ENCODE peak calls at places on chromosomes 11 and 22, in eight cellular contexts. R is RWPE1; S is lower lobe of right lung; P is IMR-90; B is tibial nerve; F is dorsolateral prefrontal cortex; Q is naive thymus-derived CD4-positive, alpha-beta T cell; A is MM.1S. Y is an unnamed sample.

GRCh38 chr11:78192911-78193341 is 4.2 kb downstream of the USP35 start:
- DNase-seq in A (no peak), Q (no peak), R (no peak), B (no peak), P (no peak), S (no peak), F (peak), Y (no peak)

GRCh38 chr11:41383768-41384167 is 75.7 kb downstream of the LRRC4C start:
- DNase-seq in B (no peak), R (no peak), F (no peak), P (no peak), S (no peak), Q (no peak), A (no peak), Y (no peak)

GRCh38 chr22:23370251-23370650 is 189.9 kb downstream of the BCR start:
- DNase-seq in A (no peak), F (no peak), S (no peak), Q (no peak), B (no peak), R (no peak), P (no peak), Y (no peak)

GRCh38 chr11:17719028-17719939 is at the start of gene MYOD1:
- DNase-seq in F (no peak), B (no peak), R (no peak), S (no peak), Q (no peak), P (no peak), A (no peak), Y (no peak)

GRCh38 chr11:26696330-26696729 is 25.5 kb downstream of the SLC5A12 start:
- DNase-seq in Q (no peak), S (no peak), R (no peak), B (no peak), A (no peak), P (no peak), F (no peak), Y (no peak)

GRCh38 chr11:83392556-83392955 is 106.4 kb upstream of the CCDC90B start:
- DNase-seq in B (no peak), Q (no peak), F (no peak), S (no peak), P (no peak), A (no peak), R (no peak), Y (no peak)

GRCh38 chr22:41799486-41800347 is 762 bp upstream of the CCDC134 start:
- DNase-seq in F (peak), B (peak), Q (no peak), S (peak), A (no peak), P (no peak), R (peak), Y (no peak)

GRCh38 chr11:68282141-68282860 is 10.5 kb upstream of the C11orf24 start:
- DNase-seq in A (peak), R (peak), F (no peak), S (peak), B (no peak), Q (peak), P (no peak), Y (no peak)

GRCh38 chr11:32473282-32473909 is 38.1 kb upstream of the WT1 start:
- DNase-seq in B (no peak), Q (no peak), R (no peak), S (no peak), A (no peak), F (no peak), P (no peak), Y (no peak)

GRCh38 chr22:17846326-17846992 is 72.2 kb upstream of the BID start:
- DNase-seq in Q (no peak), F (no peak), A (no peak), B (no peak), P (no peak), R (no peak), S (no peak), Y (no peak)

GRCh38 chr11:37849731-37850130 is 1251.7 kb upstream of the RAG2 start:
- DNase-seq in Q (no peak), S (no peak), B (no peak), R (no peak), A (no peak), P (no peak), F (no peak), Y (no peak)

GRCh38 chr11:65445101-65445603 is 22.6 kb downstream of the NEAT1 start:
- DNase-seq in P (peak), Q (no peak), A (no peak), B (no peak), R (no peak), F (no peak), S (no peak), Y (peak)

DNA sequence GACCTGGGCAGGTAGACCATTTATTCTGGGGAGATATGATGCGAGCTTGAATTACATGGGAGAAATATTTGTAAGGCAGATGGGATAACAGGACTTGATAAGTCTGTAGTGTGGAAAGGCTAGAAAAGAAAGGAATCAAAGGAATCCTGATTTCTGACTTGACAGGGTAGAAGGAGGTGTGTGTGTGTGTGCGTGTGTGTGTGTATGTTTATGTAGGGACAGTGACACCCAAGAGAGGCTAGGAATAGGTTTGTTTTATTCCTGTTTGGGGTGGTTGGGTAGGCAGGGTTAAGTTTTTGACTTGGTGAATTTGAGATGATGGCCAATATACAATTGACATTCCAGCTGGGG is 390 bp upstream of the HTATIP2 start:
- DNase-seq in B (no peak), S (no peak), F (no peak), R (no peak), P (no peak), Q (no peak), A (no peak), Y (no peak)
- H3K27ac ChIP-seq in B (peak), S (peak), F (peak), R (peak), P (no peak), Q (peak), A (no peak), Y (peak)

GRCh38 chr22:49950396-49950994 is 10.1 kb upstream of the PIM3 start:
- DNase-seq in S (peak), P (no peak), A (peak), F (no peak), B (no peak), Q (no peak), R (no peak), Y (no peak)

GRCh38 chr22:49951986-49952896 is 8.3 kb upstream of the PIM3 start:
- DNase-seq in S (no peak), A (no peak), P (peak), F (no peak), R (peak), Q (no peak), B (no peak), Y (peak)

GRCh38 chr22:49951001-49951677 is 9.4 kb upstream of the PIM3 start:
- DNase-seq in F (no peak), A (no peak), R (peak), S (peak), Q (no peak), P (peak), B (no peak), Y (no peak)

GRCh38 chr22:49953027-49953679 is 7.4 kb upstream of the PIM3 start:
- DNase-seq in R (no peak), F (no peak), A (no peak), P (no peak), Q (no peak), S (peak), B (no peak), Y (no peak)

GRCh38 chr22:49951678-49951985 is 8.9 kb upstream of the PIM3 start:
- DNase-seq in F (no peak), A (no peak), S (no peak), P (no peak), R (no peak), Q (no peak), B (no peak), Y (no peak)
- H3K27ac ChIP-seq in F (no peak), A (no peak), S (peak), P (peak), R (peak), Q (no peak), B (peak), Y (no peak)

DNA sequence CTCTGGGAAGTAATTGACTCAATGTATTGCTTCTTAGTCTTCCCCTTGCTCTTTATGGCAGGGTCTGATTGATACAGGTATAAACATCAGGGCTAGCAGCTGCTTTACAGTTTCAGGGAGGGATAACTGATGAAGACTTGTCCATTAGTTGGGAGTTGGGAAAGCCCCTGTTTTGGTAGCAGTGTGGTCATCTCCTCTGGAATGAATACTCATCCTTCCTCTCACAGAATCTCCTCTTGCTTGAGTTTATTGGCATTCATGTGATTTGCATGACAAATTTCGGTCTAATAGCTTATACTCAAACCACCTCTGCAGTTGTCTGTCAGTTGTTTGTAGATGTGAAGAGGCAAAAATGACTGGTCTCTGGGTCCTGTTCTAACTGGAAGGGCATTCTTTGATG is 79.7 kb downstream of the FAT3 start:
- DNase-seq in A (no peak), R (no peak), F (no peak), S (no peak), P (no peak), Q (no peak), B (no peak), Y (no peak)
- H3K27ac ChIP-seq in A (no peak), R (no peak), F (no peak), S (no peak), P (no peak), Q (no peak), B (no peak), Y (no peak)

GRCh38 chr11:113904379-113905101 is at the start of gene HTR3B:
- DNase-seq in S (no peak), Q (no peak), P (no peak), F (no peak), A (no peak), R (no peak), B (no peak), Y (no peak)
- H3K27ac ChIP-seq in S (no peak), Q (no peak), P (no peak), F (no peak), A (no peak), R (no peak), B (no peak), Y (no peak)

GRCh38 chr11:122343247-122343646 is 227.2 kb upstream of the BLID start:
- DNase-seq in A (no peak), B (no peak), R (no peak), F (no peak), S (no peak), P (no peak), Q (no peak), Y (no peak)
- H3K27ac ChIP-seq in A (no peak), B (no peak), R (peak), F (no peak), S (no peak), P (peak), Q (no peak), Y (no peak)

GRCh38 chr11:114310095-114310494 is 13.9 kb downstream of the NNMT start:
- DNase-seq in B (no peak), F (no peak), Q (no peak), R (no peak), S (no peak), A (no peak), P (no peak), Y (no peak)
- H3K27ac ChIP-seq in B (no peak), F (no peak), Q (no peak), R (no peak), S (no peak), A (no peak), P (no peak), Y (no peak)

DNA sequence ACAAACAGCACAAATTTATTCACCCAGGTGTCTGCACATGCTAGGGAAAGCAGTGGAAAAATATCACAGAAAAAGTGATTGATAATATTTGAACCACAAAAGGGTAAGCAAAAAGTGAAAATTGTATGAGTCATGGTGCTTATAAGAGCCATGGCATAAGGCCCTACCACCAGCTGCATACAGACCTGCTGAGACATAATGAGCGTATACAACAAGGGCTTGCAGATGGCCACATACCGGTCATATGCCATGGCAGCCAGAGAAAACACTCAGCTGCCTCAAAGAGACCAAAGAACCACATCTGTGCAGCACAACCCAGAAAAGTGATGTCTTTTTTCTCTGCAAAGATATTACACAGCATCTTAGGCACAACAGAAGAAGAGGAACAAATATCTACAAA is 71.4 kb upstream of the OR9G4 start:
- DNase-seq in A (no peak), P (no peak), F (no peak), B (no peak), R (no peak), S (no peak), Q (no peak), Y (no peak)
- H3K27ac ChIP-seq in A (no peak), P (no peak), F (no peak), B (no peak), R (no peak), S (no peak), Q (no peak), Y (no peak)

GRCh38 chr11:117099681-117100080 is 1.5 kb upstream of the SIK3 start:
- DNase-seq in P (no peak), Q (no peak), R (no peak), B (no peak), S (no peak), F (no peak), A (no peak), Y (no peak)
- H3K27ac ChIP-seq in P (no peak), Q (peak), R (no peak), B (peak), S (peak), F (peak), A (no peak), Y (no peak)

DNA sequence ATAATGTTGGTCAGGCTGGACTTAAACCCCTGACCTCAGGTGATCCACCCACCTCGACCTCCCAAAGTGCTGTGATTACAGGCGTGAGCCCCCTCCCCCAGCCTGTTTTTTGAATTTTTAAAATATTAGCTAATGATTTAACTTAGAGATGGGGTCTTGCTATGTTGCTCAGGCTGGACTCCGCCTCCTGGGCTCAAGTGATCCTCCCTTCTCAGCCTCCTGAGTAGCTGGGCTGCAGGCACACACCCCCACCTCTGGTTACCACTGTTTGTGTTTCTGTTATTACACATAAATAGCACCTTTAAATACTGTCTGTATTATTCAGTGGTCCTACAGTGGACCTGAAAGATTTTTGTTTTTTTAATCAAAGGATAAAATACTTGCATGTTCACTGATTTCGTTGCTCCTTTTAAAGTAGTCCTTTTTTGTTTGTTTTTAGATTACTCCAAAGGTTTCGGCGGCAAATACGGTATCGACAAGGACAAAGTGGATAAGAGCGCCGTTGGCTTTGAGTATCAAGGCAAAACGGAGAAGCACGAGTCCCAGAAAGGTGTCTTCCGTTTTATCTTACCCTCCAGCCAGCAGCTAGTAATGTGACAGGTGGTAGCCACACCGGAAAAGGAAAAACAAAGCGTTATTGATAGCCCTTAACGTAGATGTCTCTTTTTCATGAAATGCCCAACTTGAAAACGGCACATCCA is 21.1 kb downstream of the CTTN start:
- DNase-seq in S (no peak), A (no peak), P (no peak), R (no peak), F (no peak), Q (no peak), B (no peak), Y (no peak)
- H3K27ac ChIP-seq in S (no peak), A (no peak), P (no peak), R (no peak), F (no peak), Q (no peak), B (no peak), Y (peak)

GRCh38 chr11:27699242-27699925 is 871 bp downstream of the BDNF start:
- DNase-seq in R (peak), F (no peak), B (no peak), Q (no peak), A (no peak), S (no peak), P (peak), Y (peak)
- H3K27ac ChIP-seq in R (peak), F (no peak), B (no peak), Q (no peak), A (no peak), S (no peak), P (peak), Y (peak)

Y was measured in endothelial cell of umbilical vein.